ENCODE peak calls at places on chromosomes 1 and 21, in six cellular contexts. D, A, K, Z, G and E are unnamed samples.

GRCh38 chr1:208165659-208166058 is 78.5 kb downstream of the PLXNA2 start:
- DNase-seq in G (no peak), D (no peak), A (no peak), K (no peak), Z (no peak), E (no peak)

GRCh38 chr1:9009438-9010366 is 16.5 kb downstream of the SLC2A7 start:
- DNase-seq in Z (peak), G (no peak), K (peak), A (no peak), D (no peak), E (peak)

GRCh38 chr1:12648741-12649140 is 4.9 kb downstream of the AADACL4 start:
- DNase-seq in K (no peak), Z (no peak), D (no peak), A (no peak), G (no peak), E (no peak)

GRCh38 chr1:186761358-186761757 is 67.4 kb upstream of the PLA2G4A start:
- DNase-seq in D (no peak), A (no peak), K (no peak), G (no peak), Z (no peak), E (no peak)

GRCh38 chr1:200367841-200368534 is 41.8 kb downstream of the ZNF281 start:
- DNase-seq in A (no peak), D (no peak), K (no peak), G (no peak), Z (peak), E (no peak)

GRCh38 chr1:151816964-151817730 is 11.9 kb upstream of the LINGO4 start:
- DNase-seq in Z (no peak), K (no peak), D (peak), A (no peak), G (no peak), E (no peak)

GRCh38 chr1:198764748-198765147 is 125.9 kb downstream of the PTPRC start:
- DNase-seq in K (no peak), A (no peak), D (no peak), G (no peak), Z (no peak), E (no peak)

GRCh38 chr1:26696191-26696644 is 403 bp downstream of the ARID1A start:
- DNase-seq in G (no peak), A (no peak), K (no peak), Z (no peak), D (no peak), E (no peak)

GRCh38 chr1:201888282-201889033 is at the start of gene SHISA4:
- DNase-seq in G (no peak), K (peak), Z (no peak), A (peak), D (peak), E (peak)

GRCh38 chr1:82086739-82087138 is 286.0 kb downstream of the ADGRL2 start:
- DNase-seq in A (no peak), D (no peak), Z (no peak), G (no peak), K (no peak), E (no peak)

GRCh38 chr1:162605225-162605927 is 26.9 kb upstream of the DDR2 start:
- DNase-seq in Z (no peak), D (no peak), G (peak), K (no peak), A (no peak), E (no peak)

GRCh38 chr1:205665216-205665757 is 15.0 kb downstream of the SLC45A3 start:
- DNase-seq in Z (no peak), A (no peak), D (no peak), K (no peak), G (no peak), E (no peak)

GRCh38 chr1:30788580-30789387 is 31.2 kb upstream of the LAPTM5 start:
- DNase-seq in D (no peak), K (no peak), A (no peak), Z (no peak), G (no peak), E (no peak)

GRCh38 chr1:115377411-115377810 is 39.4 kb upstream of the NGF start:
- DNase-seq in D (no peak), Z (no peak), A (no peak), K (no peak), G (no peak), E (no peak)

GRCh38 chr21:17911628-17912027 is 92.5 kb upstream of the C21orf91 start:
- DNase-seq in Z (no peak), K (no peak), D (no peak), G (peak), A (no peak), E (no peak)

GRCh38 chr21:34841154-34841553 is 172.4 kb downstream of the CLIC6 start:
- DNase-seq in Z (no peak), G (no peak), D (no peak), A (no peak), K (no peak), E (no peak)